ENCODE peak calls at places on chromosomes 13 and 19, in eight cellular contexts. One of them, this sample, is unnamed.

GRCh38 chr13:40388617-40389016 is 277.8 kb downstream of the FOXO1 start:
- DNase-seq in psoas muscle: no peak
- DNase-seq in fibroblast of mammary gland: no peak
- DNase-seq in upper lobe of right lung: no peak
- DNase-seq in SK-N-SH: no peak
- DNase-seq in fibroblast of lung: peak; percentile 58
- DNase-seq in tibial artery: no peak
- DNase-seq in breast epithelium: peak; percentile 23
- DNase-seq in this sample: no peak

GRCh38 chr13:75968103-75968838 is 332.1 kb downstream of the LMO7 start:
- DNase-seq in psoas muscle: no peak
- DNase-seq in fibroblast of mammary gland: peak; percentile 66
- DNase-seq in upper lobe of right lung: no peak
- DNase-seq in SK-N-SH: no peak
- DNase-seq in fibroblast of lung: peak; percentile 1
- DNase-seq in tibial artery: no peak
- DNase-seq in breast epithelium: no peak
- DNase-seq in this sample: no peak

GRCh38 chr13:97139704-97140103 is 82.4 kb upstream of the MBNL2 start:
- DNase-seq in psoas muscle: no peak
- DNase-seq in fibroblast of mammary gland: no peak
- DNase-seq in upper lobe of right lung: no peak
- DNase-seq in SK-N-SH: no peak
- DNase-seq in fibroblast of lung: no peak
- DNase-seq in tibial artery: no peak
- DNase-seq in breast epithelium: no peak
- DNase-seq in this sample: no peak

GRCh38 chr13:84032116-84032515 is 149.8 kb upstream of the SLITRK1 start:
- DNase-seq in psoas muscle: no peak
- DNase-seq in fibroblast of mammary gland: peak; percentile 12
- DNase-seq in upper lobe of right lung: no peak
- DNase-seq in SK-N-SH: no peak
- DNase-seq in fibroblast of lung: peak; percentile 41
- DNase-seq in tibial artery: no peak
- DNase-seq in breast epithelium: no peak
- DNase-seq in this sample: peak; percentile 14

GRCh38 chr13:73765651-73766384 is 368.4 kb downstream of the KLF12 start:
- DNase-seq in psoas muscle: peak; percentile 71
- DNase-seq in fibroblast of mammary gland: peak; percentile 36
- DNase-seq in upper lobe of right lung: peak; percentile 79
- DNase-seq in SK-N-SH: peak; percentile 59
- DNase-seq in fibroblast of lung: peak; percentile 87
- DNase-seq in tibial artery: peak; percentile 74
- DNase-seq in breast epithelium: peak; percentile 44
- DNase-seq in this sample: peak; percentile 86

GRCh38 chr13:21735621-21736401 is 64.9 kb downstream of the FGF9 start:
- DNase-seq in psoas muscle: no peak
- DNase-seq in fibroblast of mammary gland: no peak
- DNase-seq in upper lobe of right lung: no peak
- DNase-seq in SK-N-SH: no peak
- DNase-seq in fibroblast of lung: no peak
- DNase-seq in tibial artery: no peak
- DNase-seq in breast epithelium: no peak
- DNase-seq in this sample: no peak

GRCh38 chr13:67515895-67516294 is 285.8 kb upstream of the PCDH9 start:
- DNase-seq in psoas muscle: no peak
- DNase-seq in fibroblast of mammary gland: peak; percentile 77
- DNase-seq in upper lobe of right lung: no peak
- DNase-seq in SK-N-SH: no peak
- DNase-seq in fibroblast of lung: peak; percentile 82
- DNase-seq in tibial artery: no peak
- DNase-seq in breast epithelium: no peak
- DNase-seq in this sample: peak; percentile 94

GRCh38 chr13:46575843-46576242 is 22.9 kb downstream of the LRCH1 start:
- DNase-seq in psoas muscle: no peak
- DNase-seq in fibroblast of mammary gland: peak; percentile 91
- DNase-seq in upper lobe of right lung: no peak
- DNase-seq in SK-N-SH: no peak
- DNase-seq in fibroblast of lung: peak; percentile 97
- DNase-seq in tibial artery: no peak
- DNase-seq in breast epithelium: peak; percentile 41
- DNase-seq in this sample: peak; percentile 71

GRCh38 chr19:54345938-54346386 is 7.0 kb upstream of the LILRA4 start:
- DNase-seq in psoas muscle: no peak
- DNase-seq in fibroblast of mammary gland: no peak
- DNase-seq in upper lobe of right lung: peak; percentile 20
- DNase-seq in SK-N-SH: no peak
- DNase-seq in fibroblast of lung: no peak
- DNase-seq in tibial artery: peak; percentile 48
- DNase-seq in breast epithelium: no peak
- DNase-seq in this sample: no peak

GRCh38 chr13:24293761-24294160 is 15.6 kb upstream of the C1QTNF9 start:
- DNase-seq in psoas muscle: no peak
- DNase-seq in fibroblast of mammary gland: no peak
- DNase-seq in upper lobe of right lung: no peak
- DNase-seq in SK-N-SH: peak; percentile 58
- DNase-seq in fibroblast of lung: no peak
- DNase-seq in tibial artery: no peak
- DNase-seq in breast epithelium: no peak
- DNase-seq in this sample: no peak

GRCh38 chr13:95477187-95477586 is 75.3 kb upstream of the CLDN10 start:
- DNase-seq in psoas muscle: no peak
- DNase-seq in fibroblast of mammary gland: no peak
- DNase-seq in upper lobe of right lung: no peak
- DNase-seq in SK-N-SH: no peak
- DNase-seq in fibroblast of lung: no peak
- DNase-seq in tibial artery: no peak
- DNase-seq in breast epithelium: no peak
- DNase-seq in this sample: no peak

GRCh38 chr19:1131718-1132552 is 28.1 kb downstream of the GPX4 start:
- DNase-seq in psoas muscle: peak; percentile 89
- DNase-seq in fibroblast of mammary gland: peak; percentile 87
- DNase-seq in upper lobe of right lung: peak; percentile 94
- DNase-seq in SK-N-SH: no peak
- DNase-seq in fibroblast of lung: peak; percentile 93
- DNase-seq in tibial artery: peak; percentile 92
- DNase-seq in breast epithelium: peak; percentile 82
- DNase-seq in this sample: peak; percentile 90

GRCh38 chr19:51016798-51017683 is 2.5 kb downstream of the KLK10 start:
- DNase-seq in psoas muscle: no peak
- DNase-seq in fibroblast of mammary gland: peak; percentile 36
- DNase-seq in upper lobe of right lung: no peak
- DNase-seq in SK-N-SH: peak; percentile 83
- DNase-seq in fibroblast of lung: no peak
- DNase-seq in tibial artery: no peak
- DNase-seq in breast epithelium: peak; percentile 81
- DNase-seq in this sample: no peak

GRCh38 chr13:30978981-30979956 is 46.8 kb downstream of the TEX26 start:
- DNase-seq in psoas muscle: no peak
- DNase-seq in fibroblast of mammary gland: no peak
- DNase-seq in upper lobe of right lung: peak; percentile 77
- DNase-seq in SK-N-SH: peak; percentile 29
- DNase-seq in fibroblast of lung: no peak
- DNase-seq in tibial artery: no peak
- DNase-seq in breast epithelium: no peak
- DNase-seq in this sample: no peak

GRCh38 chr19:2048959-2049740 is 1.9 kb downstream of the MKNK2 start:
- DNase-seq in psoas muscle: peak; percentile 40
- DNase-seq in fibroblast of mammary gland: no peak
- DNase-seq in upper lobe of right lung: peak; percentile 77
- DNase-seq in SK-N-SH: no peak
- DNase-seq in fibroblast of lung: no peak
- DNase-seq in tibial artery: peak; percentile 62
- DNase-seq in breast epithelium: peak; percentile 68
- DNase-seq in this sample: no peak

GRCh38 chr13:41919031-41919740 is 41.7 kb downstream of the VWA8 start:
- DNase-seq in psoas muscle: no peak
- DNase-seq in fibroblast of mammary gland: no peak
- DNase-seq in upper lobe of right lung: no peak
- DNase-seq in SK-N-SH: no peak
- DNase-seq in fibroblast of lung: no peak
- DNase-seq in tibial artery: no peak
- DNase-seq in breast epithelium: no peak
- DNase-seq in this sample: no peak

GRCh38 chr13:46983881-46984280 is 87.0 kb upstream of the HTR2A start:
- DNase-seq in psoas muscle: no peak
- DNase-seq in fibroblast of mammary gland: peak; percentile 72
- DNase-seq in upper lobe of right lung: no peak
- DNase-seq in SK-N-SH: no peak
- DNase-seq in fibroblast of lung: peak; percentile 20
- DNase-seq in tibial artery: no peak
- DNase-seq in breast epithelium: no peak
- DNase-seq in this sample: peak; percentile 44

GRCh38 chr19:991174-991931 is 7.2 kb downstream of the WDR18 start:
- DNase-seq in psoas muscle: peak; percentile 57
- DNase-seq in fibroblast of mammary gland: peak; percentile 54
- DNase-seq in upper lobe of right lung: no peak
- DNase-seq in SK-N-SH: peak; percentile 88
- DNase-seq in fibroblast of lung: peak; percentile 22
- DNase-seq in tibial artery: no peak
- DNase-seq in breast epithelium: no peak
- DNase-seq in this sample: peak; percentile 42

GRCh38 chr13:40662866-40663265 is 3.6 kb downstream of the FOXO1 start:
- DNase-seq in psoas muscle: no peak
- DNase-seq in fibroblast of mammary gland: no peak
- DNase-seq in upper lobe of right lung: no peak
- DNase-seq in SK-N-SH: no peak
- DNase-seq in fibroblast of lung: no peak
- DNase-seq in tibial artery: no peak
- DNase-seq in breast epithelium: no peak
- DNase-seq in this sample: no peak

GRCh38 chr19:13881231-13881691 is 4.3 kb downstream of the NANOS3 start:
- DNase-seq in psoas muscle: no peak
- DNase-seq in fibroblast of mammary gland: no peak
- DNase-seq in upper lobe of right lung: no peak
- DNase-seq in SK-N-SH: peak; percentile 71
- DNase-seq in fibroblast of lung: peak; percentile 72
- DNase-seq in tibial artery: no peak
- DNase-seq in breast epithelium: peak; percentile 86
- DNase-seq in this sample: peak; percentile 45

GRCh38 chr19:39126593-39127187 is 1.1 kb downstream of the PAK4 start:
- DNase-seq in psoas muscle: no peak
- DNase-seq in fibroblast of mammary gland: peak; percentile 45
- DNase-seq in upper lobe of right lung: no peak
- DNase-seq in SK-N-SH: no peak
- DNase-seq in fibroblast of lung: peak; percentile 38
- DNase-seq in tibial artery: peak; percentile 34
- DNase-seq in breast epithelium: no peak
- DNase-seq in this sample: peak; percentile 49

DNA sequence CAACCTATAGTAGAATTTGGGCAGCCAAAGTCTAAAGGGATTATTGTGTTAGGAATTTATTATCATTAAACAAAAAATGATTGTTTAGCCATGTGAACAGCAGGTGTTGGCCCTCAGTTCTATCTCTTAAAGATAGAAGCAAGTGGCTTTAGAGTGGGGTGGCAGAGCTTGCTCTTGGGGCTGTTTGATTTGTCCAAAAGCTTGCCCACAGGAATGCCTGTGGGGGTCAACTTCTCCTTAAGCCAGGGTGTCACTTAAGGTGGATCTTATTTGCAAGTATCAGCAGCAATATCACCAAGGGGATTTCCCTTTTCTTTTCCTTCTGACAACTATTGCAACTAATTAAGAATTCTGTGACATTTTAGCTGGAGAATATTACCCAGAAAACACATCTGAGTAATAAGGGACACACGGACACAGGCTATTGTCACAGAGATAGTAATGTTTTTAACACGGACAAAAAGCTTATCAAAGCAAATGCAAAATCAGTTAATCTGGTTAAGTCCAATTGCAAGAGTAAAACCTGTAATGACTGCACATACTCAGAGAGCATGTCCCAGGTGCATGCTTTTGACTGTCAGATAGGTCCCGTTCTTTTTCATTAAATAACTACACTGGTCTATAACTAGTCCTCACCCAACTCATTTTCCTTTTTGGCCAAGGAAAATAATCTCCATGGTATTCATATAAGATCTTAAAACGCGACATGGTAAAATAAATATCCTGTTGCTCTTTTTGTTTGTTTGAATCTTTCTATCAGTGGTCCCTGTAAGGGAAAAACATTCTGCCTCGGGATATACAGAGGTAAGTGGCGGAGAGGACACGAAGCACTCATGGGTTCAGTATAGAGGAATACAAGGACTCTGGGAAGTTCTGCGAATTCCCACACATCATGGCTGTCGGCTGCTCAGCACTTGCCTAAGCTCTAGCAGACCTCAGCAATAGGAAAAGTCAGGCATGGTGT is 172.1 kb upstream of the RFC3 start:
- DNase-seq in psoas muscle: no peak
- DNase-seq in fibroblast of mammary gland: no peak
- DNase-seq in upper lobe of right lung: no peak
- DNase-seq in SK-N-SH: no peak
- DNase-seq in fibroblast of lung: no peak
- DNase-seq in tibial artery: no peak
- DNase-seq in breast epithelium: no peak
- DNase-seq in this sample: no peak
- H3K4me3 ChIP-seq in psoas muscle: no peak overlapping the region
- H3K4me3 ChIP-seq in fibroblast of mammary gland: no peak overlapping the region
- H3K4me3 ChIP-seq in upper lobe of right lung: no peak overlapping the region
- H3K4me3 ChIP-seq in SK-N-SH: no peak overlapping the region
- H3K4me3 ChIP-seq in fibroblast of lung: no peak overlapping the region
- H3K4me3 ChIP-seq in tibial artery: no peak overlapping the region
- H3K4me3 ChIP-seq in breast epithelium: no peak overlapping the region
- H3K4me3 ChIP-seq in this sample: no peak overlapping the region

GRCh38 chr19:19873381-19873780 is 7.7 kb downstream of the ZNF253 start:
- DNase-seq in psoas muscle: no peak
- DNase-seq in fibroblast of mammary gland: peak; percentile 15
- DNase-seq in upper lobe of right lung: no peak
- DNase-seq in SK-N-SH: no peak
- DNase-seq in fibroblast of lung: peak; percentile 35
- DNase-seq in tibial artery: no peak
- DNase-seq in breast epithelium: no peak
- DNase-seq in this sample: no peak
- H3K4me3 ChIP-seq in psoas muscle: no peak overlapping the region
- H3K4me3 ChIP-seq in fibroblast of mammary gland: no peak overlapping the region
- H3K4me3 ChIP-seq in upper lobe of right lung: no peak overlapping the region
- H3K4me3 ChIP-seq in SK-N-SH: no peak overlapping the region
- H3K4me3 ChIP-seq in fibroblast of lung: no peak overlapping the region
- H3K4me3 ChIP-seq in tibial artery: no peak overlapping the region
- H3K4me3 ChIP-seq in breast epithelium: no peak overlapping the region
- H3K4me3 ChIP-seq in this sample: no peak overlapping the region

GRCh38 chr13:106532111-106532929 is 3.1 kb downstream of the EFNB2 start:
- DNase-seq in psoas muscle: no peak
- DNase-seq in fibroblast of mammary gland: peak; percentile 28
- DNase-seq in upper lobe of right lung: no peak
- DNase-seq in SK-N-SH: peak; percentile 22
- DNase-seq in fibroblast of lung: peak; percentile 63
- DNase-seq in tibial artery: no peak
- DNase-seq in breast epithelium: no peak
- DNase-seq in this sample: peak; percentile 59
- H3K4me3 ChIP-seq in psoas muscle: peak overlapping the region; percentile 75
- H3K4me3 ChIP-seq in fibroblast of mammary gland: peak overlapping the region; percentile 47
- H3K4me3 ChIP-seq in upper lobe of right lung: peak overlapping the region; percentile 62
- H3K4me3 ChIP-seq in SK-N-SH: peak overlapping the region; percentile 77
- H3K4me3 ChIP-seq in fibroblast of lung: peak overlapping the region; percentile 61
- H3K4me3 ChIP-seq in tibial artery: peak overlapping the region; percentile 63
- H3K4me3 ChIP-seq in breast epithelium: peak overlapping the region; percentile 79
- H3K4me3 ChIP-seq in this sample: peak overlapping the region; percentile 87

DNA sequence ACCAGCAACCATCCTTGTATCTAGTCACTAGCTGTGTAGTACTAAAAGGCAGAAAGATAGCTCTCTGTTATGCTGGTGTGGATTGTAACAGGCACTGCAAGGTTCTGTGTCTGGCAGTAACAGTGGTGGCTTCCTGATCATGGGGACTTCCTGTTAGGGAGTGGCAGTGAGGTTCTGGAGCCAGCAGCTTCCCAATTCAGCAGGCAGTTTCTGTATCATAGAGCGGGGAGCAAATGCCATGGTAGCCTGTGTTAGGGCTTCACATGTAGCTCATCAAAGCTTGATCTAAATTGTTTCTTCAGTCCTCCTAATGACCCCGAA is 441.2 kb downstream of the DIAPH3 start:
- DNase-seq in psoas muscle: no peak
- DNase-seq in fibroblast of mammary gland: no peak
- DNase-seq in upper lobe of right lung: no peak
- DNase-seq in SK-N-SH: no peak
- DNase-seq in fibroblast of lung: no peak
- DNase-seq in tibial artery: peak; percentile 22
- DNase-seq in breast epithelium: no peak
- DNase-seq in this sample: no peak
- H3K4me3 ChIP-seq in psoas muscle: no peak overlapping the region
- H3K4me3 ChIP-seq in fibroblast of mammary gland: no peak overlapping the region
- H3K4me3 ChIP-seq in upper lobe of right lung: no peak overlapping the region
- H3K4me3 ChIP-seq in SK-N-SH: no peak overlapping the region
- H3K4me3 ChIP-seq in fibroblast of lung: no peak overlapping the region
- H3K4me3 ChIP-seq in tibial artery: no peak overlapping the region
- H3K4me3 ChIP-seq in breast epithelium: no peak overlapping the region
- H3K4me3 ChIP-seq in this sample: no peak overlapping the region

This sample was measured in astrocyte of the spinal cord.